ENCODE peak calls at places on chromosomes 1 and 21, in four cellular contexts. W is DND-41, Q is hepatocyte, X is GM23248. I is an unnamed sample.

GRCh38 chr1:53410100-53410541 is 49.1 kb upstream of the DMRTB1 start:
- DNase-seq in X (peak), W (no peak), Q (no peak), I (peak)

GRCh38 chr1:246510147-246511030 is 3.3 kb upstream of the SMYD3 start:
- DNase-seq in X (no peak), Q (no peak), W (no peak), I (no peak)

GRCh38 chr1:160219062-160219929 is 14.1 kb downstream of the PEA15 start:
- DNase-seq in Q (peak), W (no peak), X (peak), I (peak)

GRCh38 chr1:26399034-26399433 is 11.6 kb upstream of the LIN28A start:
- DNase-seq in W (no peak), Q (no peak), X (no peak), I (no peak)

GRCh38 chr1:67338642-67339041 is 31.0 kb downstream of the IL12RB2 start:
- DNase-seq in Q (no peak), X (peak), W (no peak), I (no peak)

GRCh38 chr1:173253046-173253445 is 45.9 kb upstream of the TNFSF4 start:
- DNase-seq in W (no peak), X (peak), Q (no peak), I (no peak)

GRCh38 chr1:200535605-200536004 is 84.9 kb downstream of the KIF14 start:
- DNase-seq in X (peak), Q (no peak), W (peak), I (peak)

GRCh38 chr21:45048968-45049367 is 25.4 kb upstream of the ADARB1 start:
- DNase-seq in Q (no peak), W (no peak), X (peak), I (no peak)

GRCh38 chr1:59739111-59739510 is 75.6 kb upstream of the HOOK1 start:
- DNase-seq in Q (no peak), X (no peak), W (no peak), I (no peak)

GRCh38 chr1:194024659-194025058 is 838.2 kb upstream of the B3GALT2 start:
- DNase-seq in X (no peak), W (no peak), Q (no peak), I (no peak)

GRCh38 chr1:231636157-231636556 is 9.6 kb downstream of the DISC1 start:
- DNase-seq in Q (peak), W (no peak), X (peak), I (no peak)

GRCh38 chr1:109804660-109805059 is 40.9 kb upstream of the EPS8L3 start:
- DNase-seq in W (peak), Q (no peak), X (no peak), I (no peak)

GRCh38 chr1:154521695-154522094 is 19.5 kb upstream of the SHE start:
- DNase-seq in Q (no peak), W (no peak), X (no peak), I (no peak)

GRCh38 chr1:230126529-230127104 is 59.6 kb downstream of the GALNT2 start:
- DNase-seq in W (peak), X (no peak), Q (no peak), I (no peak)

GRCh38 chr1:55289042-55289441 is 73.9 kb upstream of the USP24 start:
- DNase-seq in X (no peak), Q (no peak), W (no peak), I (no peak)

GRCh38 chr1:117985239-117985638 is 55.7 kb downstream of the WDR3 start:
- DNase-seq in X (peak), Q (no peak), W (no peak), I (no peak)

GRCh38 chr1:226602186-226603029 is 53.8 kb downstream of the STUM start:
- DNase-seq in W (no peak), Q (peak), X (peak), I (no peak)
- TF ChIP-seq EZH2 in W (no peak), Q (no peak), X (no peak), I (no peak)

GRCh38 chr1:81414417-81415087 is 386.2 kb upstream of the ADGRL2 start:
- DNase-seq in X (peak), Q (peak), W (no peak), I (peak)
- H3K27ac ChIP-seq in X (no peak), Q (peak), W (no peak), I (peak)

GRCh38 chr1:22709891-22710687 is 550 bp upstream of the EPHB2 start:
- DNase-seq in W (no peak), X (peak), Q (peak), I (peak)
- TF ChIP-seq EZH2 in W (no peak), X (no peak), Q (no peak), I (no peak)

GRCh38 chr1:178192686-178193085 is 98.8 kb downstream of the RASAL2 start:
- DNase-seq in Q (peak), X (peak), W (no peak), I (no peak)
- H3K27ac ChIP-seq in Q (peak), X (peak), W (no peak), I (peak)

I was measured in GM23338.